ENCODE peak calls at places on chromosomes 1 and 21, in six cellular contexts. Z is ovary; E is GM20000; K is breast epithelium; S is stimulated activated CD4-positive, alpha-beta T cell treated with anti-CD3 and anti-CD28 coated beads, TNF-alpha, amount 100 ng/mL, for 1 hour; U is stimulated activated CD8-positive, alpha-beta memory T cell treated with anti-CD3 and anti-CD28 coated beads, Interleukin-15, amount 100 ng/mL, for 24 hours. O is an unnamed sample.

GRCh38 chr1:81398041-81398440 is 402.7 kb upstream of the ADGRL2 start:
- DNase-seq in S (no peak), Z (no peak), K (no peak), E (no peak), U (no peak), O (no peak)

GRCh38 chr1:11602981-11603380 is 51.2 kb downstream of the FBXO2 start:
- DNase-seq in S (no peak), E (no peak), Z (no peak), K (no peak), U (no peak), O (no peak)

GRCh38 chr1:39081266-39082139 is 55.4 kb downstream of the NDUFS5 start:
- DNase-seq in Z (peak; percentile 56), U (no peak), K (no peak), E (peak; percentile 69), S (no peak), O (peak; percentile 0)

GRCh38 chr1:108000620-108001105 is 35.7 kb upstream of the VAV3 start:
- DNase-seq in K (peak; percentile 18), S (no peak), U (no peak), E (no peak), Z (peak; percentile 10), O (no peak)

GRCh38 chr1:154852845-154853244 is 17.2 kb downstream of the KCNN3 start:
- DNase-seq in Z (no peak), E (no peak), U (no peak), K (no peak), S (no peak), O (no peak)

GRCh38 chr21:41641821-41642368 is 125.0 kb downstream of the RIPK4 start:
- DNase-seq in S (no peak), E (no peak), Z (peak; percentile 50), U (no peak), K (no peak), O (no peak)

GRCh38 chr1:47593001-47593568 is 155.2 kb downstream of the FOXD2 start:
- DNase-seq in Z (no peak), E (no peak), K (no peak), S (no peak), U (no peak), O (no peak)

GRCh38 chr1:177790566-177790965 is 179.3 kb downstream of the SEC16B start:
- DNase-seq in U (no peak), E (no peak), K (no peak), Z (no peak), S (no peak), O (no peak)

GRCh38 chr1:15852036-15852827 is 4.7 kb downstream of the SPEN start:
- DNase-seq in E (no peak), S (no peak), Z (no peak), U (no peak), K (no peak), O (no peak)

GRCh38 chr1:115531806-115532359 is 109.9 kb upstream of the VANGL1 start:
- DNase-seq in E (no peak), U (no peak), S (no peak), Z (no peak), K (no peak), O (no peak)

GRCh38 chr21:33026878-33027400 is 1.2 kb downstream of the OLIG2 start:
- DNase-seq in S (no peak), K (no peak), U (no peak), Z (no peak), E (peak; percentile 60), O (no peak)

GRCh38 chr1:27879374-27880082 is 7.2 kb downstream of the THEMIS2 start:
- DNase-seq in E (no peak), S (no peak), K (no peak), U (no peak), Z (no peak), O (no peak)

GRCh38 chr1:11528636-11529121 is 49.7 kb downstream of the DISP3 start:
- DNase-seq in K (no peak), E (no peak), S (no peak), Z (no peak), U (no peak), O (no peak)

GRCh38 chr21:23579573-23579972 is 2027.7 kb downstream of the MRPL39 start:
- DNase-seq in U (no peak), K (no peak), Z (no peak), S (no peak), E (no peak), O (no peak)

GRCh38 chr1:62024690-62025089 is 170.0 kb upstream of the L1TD1 start:
- DNase-seq in E (no peak), U (no peak), Z (no peak), S (no peak), K (no peak), O (no peak)

GRCh38 chr1:81323862-81324261 is 476.9 kb upstream of the ADGRL2 start:
- DNase-seq in S (no peak), Z (no peak), E (no peak), K (no peak), U (no peak), O (no peak)

GRCh38 chr1:85328713-85329376 is 52.4 kb upstream of the BCL10 start:
- DNase-seq in K (no peak), S (no peak), E (no peak), Z (no peak), U (no peak), O (no peak)

GRCh38 chr1:165592945-165593823 is 37.9 kb upstream of the MGST3 start:
- DNase-seq in S (peak; percentile 29), K (peak; percentile 57), U (peak; percentile 68), E (peak; percentile 75), Z (peak; percentile 73), O (peak; percentile 61)

GRCh38 chr1:34975312-34975711 is 9.8 kb downstream of the TMEM35B start:
- DNase-seq in K (no peak), S (no peak), E (no peak), Z (no peak), U (no peak), O (no peak)

GRCh38 chr1:67162954-67163353 is 3.3 kb upstream of the IL23R start:
- DNase-seq in Z (no peak), U (no peak), K (no peak), S (no peak), E (peak; percentile 8), O (no peak)

GRCh38 chr1:217713223-217713622 is 82.1 kb downstream of the SPATA17 start:
- DNase-seq in S (no peak), Z (no peak), E (no peak), U (no peak), K (no peak), O (no peak)

GRCh38 chr1:223123238-223123976 is 19.6 kb downstream of the TLR5 start:
- DNase-seq in U (peak; percentile 31), E (peak; percentile 82), Z (peak; percentile 70), K (peak; percentile 47), S (peak; percentile 37), O (peak; percentile 53)

GRCh38 chr1:214329456-214330220 is 48.7 kb downstream of the SMYD2 start:
- DNase-seq in Z (no peak), E (no peak), K (no peak), U (no peak), S (no peak), O (no peak)

GRCh38 chr1:204314893-204315735 is 44.6 kb downstream of the PLEKHA6 start:
- DNase-seq in S (no peak), E (no peak), Z (no peak), K (no peak), U (no peak), O (no peak)

GRCh38 chr1:37471345-37472231 is 2.8 kb upstream of the ZC3H12A start:
- DNase-seq in E (no peak), S (no peak), U (no peak), K (peak; percentile 75), Z (peak; percentile 74), O (no peak)

GRCh38 chr21:34827445-34828235 is 158.8 kb downstream of the CLIC6 start:
- DNase-seq in Z (no peak), K (no peak), E (no peak), S (no peak), U (no peak), O (no peak)

GRCh38 chr1:189275786-189276185 is 1201.9 kb downstream of the BRINP3 start:
- DNase-seq in K (no peak), E (no peak), U (no peak), Z (no peak), S (no peak), O (no peak)

GRCh38 chr1:21666572-21667320 is 2.4 kb downstream of the RAP1GAP start:
- DNase-seq in K (no peak), Z (peak; percentile 12), S (no peak), E (no peak), U (no peak), O (no peak)